ENCODE peak calls at places on chromosomes 7 and 10, in seven cellular contexts. One of them, this sample, is unnamed. For H3K4me1, the result is how much of the 10 kb centered on the place peaks cover.

GRCh38 chr7:23679898-23680416 is at the start of gene FAM221A:
- DNase-seq in breast epithelium: peak
- DNase-seq in Peyer's patch: peak
- DNase-seq in A549: peak
- DNase-seq in endothelial cell of umbilical vein: peak
- DNase-seq in ovary: peak
- DNase-seq in IMR-90: peak
- DNase-seq in this sample: peak

GRCh38 chr10:1379601-1380000 is 323.4 kb downstream of the WDR37 start:
- DNase-seq in breast epithelium: no peak
- DNase-seq in Peyer's patch: peak
- DNase-seq in IMR-90: no peak
- DNase-seq in endothelial cell of umbilical vein: no peak
- DNase-seq in A549: no peak
- DNase-seq in ovary: no peak
- DNase-seq in this sample: no peak

GRCh38 chr7:157027568-157028527 is 17.4 kb upstream of the MNX1 start:
- DNase-seq in A549: no peak
- DNase-seq in ovary: no peak
- DNase-seq in IMR-90: no peak
- DNase-seq in endothelial cell of umbilical vein: no peak
- DNase-seq in Peyer's patch: peak
- DNase-seq in breast epithelium: no peak
- DNase-seq in this sample: peak

GRCh38 chr7:26368542-26368941 is 76.9 kb downstream of the SNX10 start:
- DNase-seq in breast epithelium: no peak
- DNase-seq in A549: peak
- DNase-seq in endothelial cell of umbilical vein: peak
- DNase-seq in IMR-90: peak
- DNase-seq in ovary: no peak
- DNase-seq in Peyer's patch: no peak
- DNase-seq in this sample: no peak

GRCh38 chr7:108051449-108051848 is 48.5 kb upstream of the LAMB1 start:
- DNase-seq in Peyer's patch: no peak
- DNase-seq in ovary: no peak
- DNase-seq in breast epithelium: no peak
- DNase-seq in IMR-90: peak
- DNase-seq in endothelial cell of umbilical vein: no peak
- DNase-seq in A549: no peak
- DNase-seq in this sample: no peak

GRCh38 chr7:135888740-135889139 is 88.4 kb downstream of the MTPN start:
- DNase-seq in A549: no peak
- DNase-seq in endothelial cell of umbilical vein: no peak
- DNase-seq in Peyer's patch: no peak
- DNase-seq in IMR-90: no peak
- DNase-seq in breast epithelium: no peak
- DNase-seq in ovary: no peak
- DNase-seq in this sample: no peak

GRCh38 chr7:137324796-137325700 is 18.5 kb downstream of the PTN start:
- DNase-seq in endothelial cell of umbilical vein: no peak
- DNase-seq in ovary: no peak
- DNase-seq in IMR-90: no peak
- DNase-seq in A549: no peak
- DNase-seq in Peyer's patch: no peak
- DNase-seq in breast epithelium: no peak
- DNase-seq in this sample: no peak

GRCh38 chr10:111762114-111762513 is 421.5 kb downstream of the GPAM start:
- DNase-seq in breast epithelium: no peak
- DNase-seq in Peyer's patch: no peak
- DNase-seq in A549: no peak
- DNase-seq in IMR-90: no peak
- DNase-seq in endothelial cell of umbilical vein: no peak
- DNase-seq in ovary: no peak
- DNase-seq in this sample: no peak

GRCh38 chr10:131431978-131432690 is 120.6 kb upstream of the TCERG1L start:
- DNase-seq in breast epithelium: no peak
- DNase-seq in IMR-90: no peak
- DNase-seq in Peyer's patch: no peak
- DNase-seq in ovary: no peak
- DNase-seq in endothelial cell of umbilical vein: no peak
- DNase-seq in A549: no peak
- DNase-seq in this sample: peak

GRCh38 chr10:68156373-68157185 is 47.3 kb downstream of the MYPN start:
- DNase-seq in A549: peak
- DNase-seq in endothelial cell of umbilical vein: peak
- DNase-seq in IMR-90: peak
- DNase-seq in Peyer's patch: peak
- DNase-seq in ovary: peak
- DNase-seq in breast epithelium: no peak
- DNase-seq in this sample: no peak

GRCh38 chr10:72605137-72605536 is 20.7 kb downstream of the MICU1 start:
- DNase-seq in A549: no peak
- DNase-seq in breast epithelium: no peak
- DNase-seq in endothelial cell of umbilical vein: no peak
- DNase-seq in Peyer's patch: no peak
- DNase-seq in IMR-90: no peak
- DNase-seq in ovary: no peak
- DNase-seq in this sample: no peak

GRCh38 chr10:119103241-119103640 is 672 bp upstream of the DENND10 start:
- DNase-seq in ovary: no peak
- DNase-seq in endothelial cell of umbilical vein: no peak
- DNase-seq in A549: no peak
- DNase-seq in Peyer's patch: no peak
- DNase-seq in IMR-90: no peak
- DNase-seq in breast epithelium: no peak
- DNase-seq in this sample: peak

GRCh38 chr10:5272065-5272803 is 75.6 kb downstream of the AKR1C4 start:
- DNase-seq in ovary: no peak
- DNase-seq in breast epithelium: no peak
- DNase-seq in A549: no peak
- DNase-seq in endothelial cell of umbilical vein: no peak
- DNase-seq in IMR-90: no peak
- DNase-seq in Peyer's patch: no peak
- DNase-seq in this sample: no peak

DNA sequence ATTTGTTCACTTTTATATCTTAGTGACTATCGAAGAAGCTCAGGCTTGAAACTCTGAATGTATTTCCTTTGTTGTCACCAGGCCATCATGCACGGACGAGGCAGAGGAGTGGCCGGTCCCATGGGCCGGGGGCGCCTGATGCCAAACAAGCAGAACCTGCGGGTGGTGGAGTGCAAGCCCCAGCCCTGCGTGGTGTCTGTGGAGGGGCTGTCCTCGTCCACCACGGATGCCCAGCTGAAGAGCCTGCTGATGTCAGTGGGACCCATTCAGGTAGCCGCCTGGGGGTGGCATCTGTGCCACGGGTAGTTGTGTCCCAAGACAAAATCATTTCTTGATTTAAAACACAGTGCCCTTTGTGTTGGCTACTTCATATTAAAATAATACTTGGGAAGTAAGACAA is 45.9 kb downstream of the SHH start:
- DNase-seq in endothelial cell of umbilical vein: no peak
- DNase-seq in IMR-90: no peak
- DNase-seq in Peyer's patch: no peak
- DNase-seq in breast epithelium: no peak
- DNase-seq in ovary: no peak
- DNase-seq in A549: no peak
- DNase-seq in this sample: no peak
- H3K4me1 ChIP-seq in endothelial cell of umbilical vein: under half
- H3K4me1 ChIP-seq in IMR-90: under half
- H3K4me1 ChIP-seq in Peyer's patch: under half
- H3K4me1 ChIP-seq in breast epithelium: under half
- H3K4me1 ChIP-seq in ovary: under half
- H3K4me1 ChIP-seq in A549: under half
- H3K4me1 ChIP-seq in this sample: under half

DNA sequence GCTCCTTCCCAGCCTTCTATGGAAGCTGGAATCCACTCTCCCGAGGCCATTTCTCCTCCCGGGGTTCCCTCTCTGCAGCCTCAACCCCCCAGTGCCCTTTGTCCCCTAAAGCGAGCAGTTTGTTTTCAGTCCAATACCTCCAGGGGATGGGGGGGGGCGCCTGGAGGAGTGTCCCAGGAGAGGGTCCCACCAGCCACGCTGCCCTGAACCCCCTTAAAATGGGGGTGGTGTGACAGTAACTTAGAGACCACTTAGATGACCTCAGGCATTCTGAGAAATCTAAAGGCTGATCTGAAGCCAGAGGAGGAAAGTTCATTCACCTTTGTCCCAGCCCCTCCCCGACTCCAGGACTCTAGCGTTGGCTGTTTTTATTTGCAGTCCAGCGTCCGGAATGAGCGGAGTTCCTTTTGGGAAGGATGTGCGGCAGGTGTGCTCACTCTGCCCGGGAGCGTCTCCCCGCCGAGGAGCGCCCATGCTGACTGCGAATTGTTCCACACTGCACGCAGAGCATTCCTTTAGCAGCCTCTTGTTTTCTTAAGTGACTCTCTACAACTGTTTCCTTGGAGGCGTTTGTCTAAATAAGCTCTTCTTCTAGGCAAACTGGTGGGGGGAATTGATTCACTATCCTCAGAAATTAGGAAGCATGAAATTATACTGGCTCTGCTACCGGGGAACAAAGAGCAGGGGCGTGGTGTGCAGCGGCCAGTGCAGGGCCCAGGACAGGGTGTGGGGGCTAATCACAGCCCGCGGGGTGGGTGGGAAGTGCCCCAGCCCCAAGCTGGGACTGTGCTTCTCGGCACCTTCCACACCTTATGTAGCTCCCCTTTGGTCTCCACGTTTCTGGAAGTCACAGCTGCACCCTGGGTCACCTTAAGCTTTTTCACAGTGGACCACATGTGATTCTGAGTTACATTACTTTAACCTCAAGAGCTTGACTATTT is 46.3 kb downstream of the SYPL1 start:
- DNase-seq in ovary: no peak
- DNase-seq in Peyer's patch: peak
- DNase-seq in endothelial cell of umbilical vein: no peak
- DNase-seq in A549: no peak
- DNase-seq in breast epithelium: no peak
- DNase-seq in IMR-90: no peak
- DNase-seq in this sample: no peak
- H3K4me3 ChIP-seq in ovary: peak
- H3K4me3 ChIP-seq in Peyer's patch: peak
- H3K4me3 ChIP-seq in endothelial cell of umbilical vein: no peak
- H3K4me3 ChIP-seq in A549: peak
- H3K4me3 ChIP-seq in breast epithelium: no peak
- H3K4me3 ChIP-seq in IMR-90: no peak
- H3K4me3 ChIP-seq in this sample: no peak

DNA sequence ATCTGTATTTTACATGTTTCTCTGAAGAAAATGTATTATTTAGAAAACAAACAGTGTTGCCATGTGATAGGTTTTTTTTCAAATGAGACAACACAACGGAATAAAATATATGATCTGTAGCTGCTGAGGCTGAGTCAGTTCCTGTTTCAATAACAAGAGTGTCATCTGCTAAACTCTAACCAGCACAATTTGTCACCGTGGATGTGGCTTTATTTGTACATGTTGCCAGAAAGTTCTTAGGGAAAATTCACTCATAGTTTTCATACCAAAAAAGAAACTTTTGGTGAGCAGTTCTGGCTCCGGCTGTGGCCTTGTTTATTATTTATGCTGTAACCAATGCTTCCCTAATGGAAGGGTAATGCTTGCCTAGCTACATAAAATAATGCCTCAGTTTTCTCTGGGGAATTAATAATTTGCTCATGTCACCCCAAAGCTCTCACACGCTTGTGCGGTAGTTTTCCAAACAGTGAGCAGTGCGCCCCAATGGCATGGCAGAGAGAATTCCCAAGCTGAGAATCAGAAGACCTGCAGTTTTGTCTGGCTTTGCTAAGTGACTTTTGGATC is 20.3 kb upstream of the KLF6 start:
- DNase-seq in IMR-90: peak
- DNase-seq in A549: peak
- DNase-seq in ovary: no peak
- DNase-seq in Peyer's patch: peak
- DNase-seq in endothelial cell of umbilical vein: peak
- DNase-seq in breast epithelium: no peak
- DNase-seq in this sample: no peak
- TF ChIP-seq POLR2A in IMR-90: no peak
- TF ChIP-seq POLR2A in A549: no peak
- TF ChIP-seq POLR2A in ovary: no peak
- TF ChIP-seq POLR2A in Peyer's patch: peak
- TF ChIP-seq POLR2A in endothelial cell of umbilical vein: no peak
- TF ChIP-seq POLR2A in breast epithelium: no peak
- TF ChIP-seq POLR2A in this sample: no peak

DNA sequence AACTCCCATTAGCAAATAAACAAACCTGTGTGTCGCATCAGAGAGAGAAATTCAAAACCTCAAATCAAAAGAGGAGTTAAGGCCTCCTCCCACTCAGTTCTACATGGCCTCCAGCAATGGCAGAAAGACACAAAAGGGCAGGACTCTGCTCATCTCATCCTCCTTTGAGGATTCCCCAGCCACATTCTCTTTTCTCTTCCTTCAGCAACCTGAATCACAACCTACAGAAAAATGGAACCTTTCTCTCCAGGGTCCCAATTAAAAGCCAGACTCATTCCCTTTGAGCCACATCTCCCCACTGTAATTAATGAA is 7.9 kb downstream of the OSBPL3 start:
- DNase-seq in IMR-90: no peak
- DNase-seq in Peyer's patch: no peak
- DNase-seq in A549: no peak
- DNase-seq in endothelial cell of umbilical vein: no peak
- DNase-seq in ovary: no peak
- DNase-seq in breast epithelium: no peak
- DNase-seq in this sample: no peak
- H3K4me1 ChIP-seq in IMR-90: under half
- H3K4me1 ChIP-seq in Peyer's patch: under half
- H3K4me1 ChIP-seq in A549: under half
- H3K4me1 ChIP-seq in endothelial cell of umbilical vein: under half
- H3K4me1 ChIP-seq in ovary: under half
- H3K4me1 ChIP-seq in breast epithelium: under half
- H3K4me1 ChIP-seq in this sample: under half

DNA sequence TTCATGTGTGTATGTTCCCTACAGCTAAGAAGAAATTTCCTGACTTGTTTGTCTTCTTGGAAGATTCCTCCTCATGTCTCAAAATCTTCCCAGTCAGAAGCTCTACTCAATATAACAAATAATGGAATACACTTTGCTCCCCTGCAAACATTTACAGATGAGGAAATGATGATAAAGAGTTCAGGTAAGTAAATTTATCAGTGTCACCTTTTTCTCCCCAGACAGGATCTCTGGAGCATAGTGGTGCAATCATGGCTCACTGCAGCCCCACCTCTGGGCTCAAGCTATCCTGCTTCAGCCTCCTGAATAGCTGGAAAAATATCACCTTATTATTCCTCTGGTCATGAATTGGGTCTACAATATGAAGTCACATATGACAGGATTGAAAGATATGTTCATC is 25.5 kb downstream of the ACADSB start:
- DNase-seq in endothelial cell of umbilical vein: no peak
- DNase-seq in breast epithelium: no peak
- DNase-seq in Peyer's patch: no peak
- DNase-seq in IMR-90: no peak
- DNase-seq in A549: no peak
- DNase-seq in ovary: no peak
- DNase-seq in this sample: no peak
- H3K4me3 ChIP-seq in endothelial cell of umbilical vein: no peak
- H3K4me3 ChIP-seq in breast epithelium: no peak
- H3K4me3 ChIP-seq in Peyer's patch: no peak
- H3K4me3 ChIP-seq in IMR-90: no peak
- H3K4me3 ChIP-seq in A549: no peak
- H3K4me3 ChIP-seq in ovary: no peak
- H3K4me3 ChIP-seq in this sample: no peak